ENCODE peak calls at places on chromosome X, in five cellular contexts. A, P, Q, B and F are unnamed samples.

GRCh38 chrX:155662297-155662696 is 49.5 kb upstream of the TMLHE start:
- DNase-seq in B (no peak), P (no peak), Q (no peak), A (no peak), F (no peak)

GRCh38 chrX:134287356-134287755 is 50.4 kb downstream of the CCDC160 start:
- DNase-seq in P (no peak), Q (no peak), A (no peak), B (no peak), F (no peak)

GRCh38 chrX:150205011-150205410 is 158.1 kb upstream of the MAMLD1 start:
- DNase-seq in P (no peak), B (no peak), A (no peak), Q (no peak), F (no peak)

GRCh38 chrX:118495958-118496762 is 545 bp downstream of the DOCK11 start:
- DNase-seq in B (peak; percentile 38), A (peak; percentile 81), Q (peak; percentile 10), P (peak; percentile 63), F (peak; percentile 52)

GRCh38 chrX:40273356-40274050 is 175.7 kb upstream of the BCOR start:
- DNase-seq in B (no peak), Q (no peak), P (peak; percentile 40), A (no peak), F (no peak)

GRCh38 chrX:109635151-109635550 is 10.2 kb upstream of the KCNE5 start:
- DNase-seq in B (no peak), A (no peak), P (no peak), Q (peak; percentile 19), F (no peak)

GRCh38 chrX:55201930-55202579 is 18.1 kb upstream of the PAGE5 start:
- DNase-seq in Q (no peak), P (no peak), B (no peak), A (no peak), F (no peak)

GRCh38 chrX:18271725-18272124 is 51.0 kb upstream of the BEND2 start:
- DNase-seq in A (no peak), P (no peak), Q (no peak), B (no peak), F (no peak)

GRCh38 chrX:136126892-136127406 is 20.4 kb upstream of the FHL1 start:
- DNase-seq in A (no peak), Q (peak; percentile 55), P (no peak), B (no peak), F (no peak)

GRCh38 chrX:38717871-38718270 is 83.4 kb upstream of the MID1IP1 start:
- DNase-seq in P (no peak), Q (peak; percentile 4), A (no peak), B (no peak), F (peak; percentile 28)
- TF ChIP-seq CTCF in P (peak; percentile 55), Q (peak; percentile 68), A (peak; percentile 35), B (no peak), F (no peak)

DNA sequence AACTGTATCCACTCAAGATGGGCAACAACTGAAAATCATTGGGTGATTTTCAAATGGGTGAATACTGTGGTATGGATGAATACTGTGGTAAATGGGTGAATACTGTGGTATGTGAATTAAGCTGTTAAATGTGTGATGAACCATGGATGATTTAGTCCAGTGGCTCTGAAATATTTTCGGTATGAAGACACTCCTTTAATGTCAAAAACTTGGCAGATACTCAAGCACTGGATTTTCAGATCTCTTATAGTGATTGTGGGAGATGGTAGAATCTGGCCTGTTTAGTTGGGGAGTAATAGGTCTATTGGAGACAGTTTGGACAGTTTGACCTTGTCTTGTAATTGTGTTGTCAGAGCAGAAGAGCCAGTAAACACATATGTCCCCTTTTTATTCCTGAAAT is 45.7 kb downstream of the SSX7 start:
- DNase-seq in B (no peak), P (no peak), A (no peak), Q (no peak), F (no peak)
- TF ChIP-seq CTCF in B (no peak), P (no peak), A (no peak), Q (no peak), F (no peak)

GRCh38 chrX:48934581-48935331 is 15.9 kb upstream of the PIM2 start:
- DNase-seq in Q (no peak), B (no peak), A (no peak), P (no peak), F (no peak)
- TF ChIP-seq CTCF in Q (no peak), B (no peak), A (no peak), P (no peak), F (no peak)

GRCh38 chrX:95071052-95071451 is 1397.0 kb downstream of the FAM133A start:
- DNase-seq in A (no peak), Q (no peak), B (no peak), P (no peak), F (no peak)
- TF ChIP-seq CTCF in A (no peak), Q (peak; percentile 31), B (no peak), P (no peak), F (no peak)

GRCh38 chrX:42290608-42291007 is 367.3 kb upstream of the CASK start:
- DNase-seq in A (no peak), B (no peak), Q (peak; percentile 0), P (no peak), F (no peak)
- TF ChIP-seq CTCF in A (no peak), B (no peak), Q (no peak), P (no peak), F (no peak)